ENCODE peak calls at places on chromosome 13, in four cellular contexts. B is tibial nerve, E is A549, X is aorta. L is an unnamed sample.

GRCh38 chr13:94481966-94482365 is 2.5 kb upstream of the DCT start:
- DNase-seq in B (no peak), E (peak; percentile 20), X (no peak), L (no peak)

GRCh38 chr13:109281823-109282239 is 504.6 kb downstream of the IRS2 start:
- DNase-seq in B (no peak), E (no peak), X (no peak), L (no peak)

GRCh38 chr13:43159007-43159406 is 135.6 kb downstream of the DNAJC15 start:
- DNase-seq in B (no peak), E (no peak), X (no peak), L (peak; percentile 78)

GRCh38 chr13:27806744-27807387 is 14.6 kb downstream of the GSX1 start:
- DNase-seq in B (no peak), E (no peak), X (no peak), L (no peak)

GRCh38 chr13:106570354-106570822 is 2.5 kb upstream of the ARGLU1 start:
- DNase-seq in B (peak; percentile 20), E (peak; percentile 91), X (peak; percentile 91), L (peak; percentile 68)

GRCh38 chr13:80006940-80007339 is 334.0 kb downstream of the SPRY2 start:
- DNase-seq in B (no peak), E (no peak), X (no peak), L (no peak)

GRCh38 chr13:43720780-43721397 is 65.9 kb downstream of the ENOX1 start:
- DNase-seq in B (no peak), E (peak; percentile 4), X (no peak), L (peak; percentile 35)

GRCh38 chr13:26679411-26679810 is 81.2 kb downstream of the GPR12 start:
- DNase-seq in B (no peak), E (no peak), X (no peak), L (peak; percentile 45)

GRCh38 chr13:68609671-68610070 is 1379.5 kb upstream of the PCDH9 start:
- DNase-seq in B (no peak), E (no peak), X (no peak), L (no peak)

GRCh38 chr13:34772881-34773280 is 169.2 kb upstream of the NBEA start:
- DNase-seq in B (no peak), E (peak; percentile 7), X (no peak), L (no peak)

GRCh38 chr13:61029064-61029463 is 386.6 kb downstream of the PCDH20 start:
- DNase-seq in B (no peak), E (no peak), X (no peak), L (no peak)

DNA sequence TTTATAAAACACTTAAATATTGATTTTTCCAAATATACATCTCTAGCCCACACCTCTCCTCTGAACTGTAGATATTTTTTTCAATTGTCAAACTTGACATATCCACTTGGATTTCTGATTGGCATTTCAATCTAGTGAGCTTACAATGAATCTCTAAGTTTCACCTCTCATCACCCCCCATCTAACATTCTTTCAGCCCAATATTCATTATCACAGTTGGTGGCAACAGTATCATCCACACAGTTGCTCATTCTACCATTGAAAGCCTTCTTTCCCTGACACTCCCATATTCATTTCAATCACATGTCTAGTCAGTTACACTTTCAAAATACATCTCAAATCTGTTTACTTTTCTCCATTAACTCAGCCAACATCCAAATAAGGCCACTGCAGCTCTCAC is 385.2 kb downstream of the PCDH20 start:
- DNase-seq in B (no peak), E (no peak), X (no peak), L (no peak)
- H3K4me3 ChIP-seq in B (no peak overlapping the region), E (no peak overlapping the region), X (no peak overlapping the region), L (no peak overlapping the region)

DNA sequence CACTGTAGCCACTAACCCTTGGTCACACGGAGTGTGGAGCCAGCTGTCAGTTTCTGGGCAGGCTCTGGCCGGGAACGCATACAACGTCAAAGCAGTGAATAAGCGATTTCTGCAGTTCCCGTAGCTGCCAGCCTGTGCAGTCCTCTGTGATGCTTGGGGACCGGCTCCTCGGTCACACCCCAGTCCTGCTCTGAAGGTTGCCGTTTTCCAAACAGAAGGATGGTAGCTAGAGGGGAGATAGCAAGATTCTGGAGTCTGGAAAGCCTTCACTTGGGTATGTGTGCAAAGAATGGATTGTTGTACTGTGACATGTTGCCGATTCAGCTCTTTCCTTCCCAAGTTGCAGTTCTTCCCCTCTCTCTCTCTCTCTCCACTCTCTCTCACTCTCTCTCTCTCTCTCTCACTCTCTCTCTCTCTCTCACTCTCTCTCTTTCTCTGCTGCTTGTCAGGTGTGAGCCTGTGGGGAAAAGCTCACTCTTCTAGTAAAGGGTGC is 38.7 kb upstream of the C1QTNF9 start:
- DNase-seq in B (peak; percentile 35), E (peak; percentile 3), X (peak; percentile 86), L (peak; percentile 51)
- H3K4me3 ChIP-seq in B (peak overlapping the region; percentile 5), E (no peak overlapping the region), X (peak overlapping the region; percentile 83), L (peak overlapping the region; percentile 74)

GRCh38 chr13:21326155-21327030 is 132.7 kb downstream of the ZDHHC20 start:
- DNase-seq in B (no peak), E (no peak), X (no peak), L (peak; percentile 88)
- H3K4me3 ChIP-seq in B (peak overlapping the region; percentile 14), E (no peak overlapping the region), X (no peak overlapping the region), L (peak overlapping the region; percentile 88)

GRCh38 chr13:100941377-100941776 is 266.8 kb upstream of the TMTC4 start:
- DNase-seq in B (no peak), E (no peak), X (no peak), L (no peak)

GRCh38 chr13:100941811-100942361 is 267.3 kb upstream of the TMTC4 start:
- DNase-seq in B (no peak), E (no peak), X (no peak), L (no peak)

GRCh38 chr13:100946588-100946987 is 272.0 kb upstream of the TMTC4 start:
- DNase-seq in B (no peak), E (no peak), X (no peak), L (no peak)

DNA sequence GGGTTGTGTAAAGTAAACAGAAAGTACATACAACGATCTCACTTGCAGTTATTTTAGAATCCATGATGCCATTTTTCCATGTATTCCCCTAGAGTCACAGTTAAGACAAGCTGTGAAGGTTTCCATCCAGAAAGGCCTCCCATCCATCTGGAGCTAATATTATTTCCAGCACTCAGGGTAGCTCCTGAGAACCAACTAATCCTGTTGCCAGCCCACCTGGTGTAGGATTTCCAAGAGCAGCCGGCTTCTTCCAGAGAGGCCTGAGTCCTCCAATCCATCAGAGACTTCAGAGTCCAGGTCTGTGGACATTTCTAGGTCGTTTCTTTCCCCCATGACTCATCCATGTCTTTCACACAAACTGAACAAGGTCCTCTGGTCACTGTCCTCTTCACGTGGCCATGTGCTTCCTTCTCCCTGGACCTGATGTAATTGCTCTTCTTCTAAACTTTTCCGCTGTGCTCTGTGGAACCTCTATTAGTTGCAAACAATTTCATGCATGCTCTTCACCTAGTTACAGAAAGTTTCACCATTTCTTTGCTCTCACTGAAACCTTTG is 270.3 kb upstream of the TMTC4 start:
- DNase-seq in B (no peak), E (no peak), X (no peak), L (no peak)
- H3K4me3 ChIP-seq in B (no peak overlapping the region), E (no peak overlapping the region), X (no peak overlapping the region), L (no peak overlapping the region)

L was measured in adipocyte.